ENCODE peak calls at places on chromosomes 12 and 14, in four cellular contexts. One of them, this sample, is unnamed.

GRCh38 chr12:26010293-26010821 is 51.9 kb downstream of the RASSF8 start:
- DNase-seq in K562: no peak
- DNase-seq in HepG2: no peak
- DNase-seq in GM12878: no peak
- DNase-seq in this sample: no peak

GRCh38 chr12:12007001-12007712 is 63.6 kb upstream of the BCL2L14 start:
- DNase-seq in K562: no peak
- DNase-seq in HepG2: no peak
- DNase-seq in GM12878: peak; percentile 59
- DNase-seq in this sample: no peak

GRCh38 chr12:62260733-62261683 is 804 bp downstream of the USP15 start:
- DNase-seq in HepG2: peak; percentile 47
- DNase-seq in GM12878: peak; percentile 73
- DNase-seq in K562: peak; percentile 69
- DNase-seq in this sample: no peak

GRCh38 chr14:96584199-96584906 is 82.2 kb downstream of the PAPOLA start:
- DNase-seq in GM12878: no peak
- DNase-seq in K562: peak; percentile 76
- DNase-seq in HepG2: peak; percentile 65
- DNase-seq in this sample: peak; percentile 86

GRCh38 chr14:85528882-85529585 is 910 bp upstream of the FLRT2 start:
- DNase-seq in HepG2: no peak
- DNase-seq in GM12878: no peak
- DNase-seq in K562: no peak
- DNase-seq in this sample: no peak

GRCh38 chr12:42977451-42978230 is 388.1 kb upstream of the PRICKLE1 start:
- DNase-seq in K562: no peak
- DNase-seq in HepG2: no peak
- DNase-seq in GM12878: no peak
- DNase-seq in this sample: no peak

GRCh38 chr12:57046947-57047890 is 2.7 kb downstream of the MYO1A start:
- DNase-seq in K562: no peak
- DNase-seq in GM12878: no peak
- DNase-seq in HepG2: no peak
- DNase-seq in this sample: no peak

GRCh38 chr12:90543393-90543792 is 411.6 kb downstream of the CCER1 start:
- DNase-seq in K562: no peak
- DNase-seq in HepG2: no peak
- DNase-seq in GM12878: no peak
- DNase-seq in this sample: no peak

GRCh38 chr14:95679995-95680735 is 6.1 kb upstream of the TCL1B start:
- DNase-seq in K562: no peak
- DNase-seq in HepG2: peak; percentile 21
- DNase-seq in GM12878: no peak
- DNase-seq in this sample: no peak

GRCh38 chr12:64203036-64203435 is 19.1 kb downstream of the KICS2 start:
- DNase-seq in GM12878: no peak
- DNase-seq in HepG2: no peak
- DNase-seq in K562: no peak
- DNase-seq in this sample: no peak

DNA sequence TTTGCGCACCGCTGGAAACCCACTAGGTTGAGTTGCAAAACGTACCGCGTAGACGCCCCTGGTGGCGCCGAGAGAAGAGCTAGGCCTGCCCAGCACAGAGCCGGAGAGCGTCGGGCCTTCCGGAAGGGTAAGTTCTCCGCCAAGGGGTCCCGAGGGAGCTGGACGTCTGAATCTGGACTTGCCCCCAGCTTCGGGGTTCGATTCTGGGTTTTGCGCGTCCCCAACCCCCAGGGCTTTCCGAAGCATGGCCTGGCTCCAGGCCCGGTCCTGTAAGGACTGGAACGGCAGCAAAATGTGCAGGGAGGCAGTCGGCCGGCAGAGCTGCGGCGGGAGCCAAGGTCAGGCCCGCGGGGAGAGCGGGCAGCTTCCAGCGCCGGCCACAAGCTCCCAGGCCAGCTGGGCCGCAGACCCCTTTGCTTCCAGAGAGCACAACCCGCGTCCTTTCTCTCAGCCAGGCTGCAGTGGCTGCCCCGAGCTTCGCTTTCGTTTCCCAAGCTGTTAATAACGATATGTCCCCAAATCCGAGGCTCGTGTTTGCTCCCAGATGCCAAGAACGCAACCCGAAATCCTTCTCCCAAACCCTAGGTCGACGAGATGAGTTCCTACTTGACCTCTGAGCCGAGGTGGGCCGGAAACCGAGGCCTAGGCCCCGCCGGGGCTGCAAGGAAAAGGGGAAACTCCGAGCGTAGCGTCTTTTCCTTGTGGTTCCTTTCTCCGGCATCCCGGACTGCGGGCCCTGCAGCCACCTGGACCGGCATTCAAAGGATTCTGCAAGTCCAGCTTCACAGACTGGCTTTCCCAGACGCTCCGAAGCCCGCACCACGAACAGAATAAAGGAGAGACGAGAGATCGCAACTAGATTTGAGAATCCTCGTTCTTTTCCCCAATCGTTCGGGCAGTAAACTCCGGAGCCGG is 3.2 kb upstream of the TBX5 start:
- DNase-seq in HepG2: no peak
- DNase-seq in GM12878: no peak
- DNase-seq in K562: no peak
- DNase-seq in this sample: peak; percentile 55
- TF ChIP-seq NR2C2 in HepG2: no peak
- TF ChIP-seq NR2C2 in GM12878: no peak
- TF ChIP-seq NR2C2 in K562: no peak
- TF ChIP-seq NR2C2 in this sample: no peak

GRCh38 chr14:20512139-20512905 is 7.0 kb downstream of the RNASE10 start:
- DNase-seq in GM12878: no peak
- DNase-seq in HepG2: no peak
- DNase-seq in K562: no peak
- DNase-seq in this sample: no peak

GRCh38 chr14:20503905-20504304 is 1.4 kb upstream of the RNASE10 start:
- DNase-seq in HepG2: no peak
- DNase-seq in GM12878: no peak
- DNase-seq in K562: no peak
- DNase-seq in this sample: no peak

DNA sequence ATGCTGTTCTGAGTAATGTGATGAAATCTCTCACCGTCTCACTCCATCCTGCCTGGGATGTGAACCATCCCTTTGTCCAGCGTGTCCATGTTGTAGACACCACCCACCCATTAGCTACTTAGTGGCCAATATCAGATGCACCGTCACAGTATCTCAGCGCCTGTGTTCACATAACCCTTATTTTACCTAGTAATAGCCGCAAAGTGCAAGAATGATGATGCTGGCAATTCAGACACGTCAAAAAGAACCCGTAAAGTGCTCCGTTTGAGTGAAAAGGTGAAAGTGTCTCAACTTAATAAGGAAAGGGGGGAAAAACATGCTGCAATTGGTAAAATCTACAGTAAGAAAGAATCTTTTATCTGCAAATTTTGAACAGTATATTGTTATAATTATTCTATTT is 3.0 kb downstream of the RNASE10 start:
- DNase-seq in K562: no peak
- DNase-seq in HepG2: no peak
- DNase-seq in GM12878: no peak
- DNase-seq in this sample: no peak
- TF ChIP-seq NR2C2 in K562: no peak
- TF ChIP-seq NR2C2 in HepG2: no peak
- TF ChIP-seq NR2C2 in GM12878: no peak
- TF ChIP-seq NR2C2 in this sample: no peak

DNA sequence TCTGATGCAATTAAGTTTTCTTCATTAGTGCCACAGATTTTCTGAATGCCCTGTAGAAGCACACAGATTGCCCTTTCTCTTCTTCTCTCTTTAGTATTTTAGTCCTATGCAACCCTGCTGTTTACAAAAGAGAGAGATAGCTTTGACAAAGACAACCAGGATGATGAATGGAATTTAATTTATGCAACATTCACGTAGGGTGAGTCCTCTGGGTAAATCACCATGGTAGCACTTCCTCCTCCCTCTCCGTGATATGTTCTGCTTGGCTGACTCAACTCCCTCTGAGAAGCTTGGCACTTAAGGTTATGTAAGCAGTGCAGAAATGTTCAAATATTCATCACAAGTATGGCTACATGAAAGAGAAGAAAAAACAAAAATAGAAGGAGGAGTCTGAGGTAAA is 400.9 kb upstream of the PDE3A start:
- DNase-seq in HepG2: no peak
- DNase-seq in GM12878: peak; percentile 19
- DNase-seq in K562: no peak
- DNase-seq in this sample: no peak
- TF ChIP-seq NR2C2 in HepG2: no peak
- TF ChIP-seq NR2C2 in GM12878: no peak
- TF ChIP-seq NR2C2 in K562: no peak
- TF ChIP-seq NR2C2 in this sample: no peak

DNA sequence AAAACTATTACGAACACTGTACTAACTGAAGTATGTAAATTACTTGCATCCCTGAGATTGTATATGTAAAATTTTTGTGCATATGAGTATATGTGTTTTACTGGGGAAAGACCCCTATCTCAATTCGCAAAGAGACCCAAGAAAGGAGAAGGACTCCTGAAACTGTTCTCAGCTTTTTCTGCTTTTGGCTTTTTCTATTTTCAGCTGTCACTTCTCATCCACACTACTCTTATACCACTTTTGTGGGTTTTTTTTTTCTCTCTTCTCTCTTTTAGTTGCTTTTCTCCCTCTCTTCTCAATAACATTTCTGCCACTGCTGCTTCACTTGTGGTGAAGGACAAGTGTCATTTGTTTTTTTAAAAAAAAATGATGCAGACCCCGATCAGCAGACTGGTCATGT is 39.8 kb downstream of the NIN start:
- DNase-seq in HepG2: no peak
- DNase-seq in GM12878: no peak
- DNase-seq in K562: no peak
- DNase-seq in this sample: no peak
- TF ChIP-seq NR2C2 in HepG2: no peak
- TF ChIP-seq NR2C2 in GM12878: no peak
- TF ChIP-seq NR2C2 in K562: no peak
- TF ChIP-seq NR2C2 in this sample: no peak

GRCh38 chr12:78795934-78796445 is 68.6 kb upstream of the SYT1 start:
- DNase-seq in K562: no peak
- DNase-seq in GM12878: no peak
- DNase-seq in HepG2: no peak
- DNase-seq in this sample: no peak

GRCh38 chr12:78802593-78802992 is 62.0 kb upstream of the SYT1 start:
- DNase-seq in GM12878: no peak
- DNase-seq in K562: no peak
- DNase-seq in HepG2: no peak
- DNase-seq in this sample: no peak

GRCh38 chr12:78797201-78797931 is 67.2 kb upstream of the SYT1 start:
- DNase-seq in HepG2: no peak
- DNase-seq in K562: no peak
- DNase-seq in GM12878: no peak
- DNase-seq in this sample: no peak

GRCh38 chr12:78804262-78804661 is 60.3 kb upstream of the SYT1 start:
- DNase-seq in K562: no peak
- DNase-seq in GM12878: no peak
- DNase-seq in HepG2: no peak
- DNase-seq in this sample: no peak

DNA sequence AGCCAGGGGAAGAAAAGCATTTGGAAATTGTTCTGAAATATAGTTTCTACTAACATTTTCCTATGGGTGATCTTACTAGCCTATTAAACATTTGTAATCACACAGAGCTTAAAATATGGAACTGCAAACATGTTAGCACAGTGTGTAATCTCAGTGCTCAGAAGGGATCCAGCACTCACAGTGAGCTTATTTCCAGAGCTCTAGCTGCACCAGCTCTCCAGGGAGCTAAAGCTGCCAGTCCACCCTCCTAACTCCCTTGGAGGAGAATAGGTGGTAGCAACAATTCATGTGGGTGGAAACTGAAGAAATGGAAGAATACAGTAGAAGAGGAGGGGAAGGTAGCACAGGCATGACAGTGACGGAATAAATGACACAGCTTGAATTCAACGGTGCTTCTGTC is 64.9 kb upstream of the SYT1 start:
- DNase-seq in K562: no peak
- DNase-seq in HepG2: no peak
- DNase-seq in GM12878: no peak
- DNase-seq in this sample: no peak
- TF ChIP-seq NR2C2 in K562: no peak
- TF ChIP-seq NR2C2 in HepG2: no peak
- TF ChIP-seq NR2C2 in GM12878: no peak
- TF ChIP-seq NR2C2 in this sample: no peak

DNA sequence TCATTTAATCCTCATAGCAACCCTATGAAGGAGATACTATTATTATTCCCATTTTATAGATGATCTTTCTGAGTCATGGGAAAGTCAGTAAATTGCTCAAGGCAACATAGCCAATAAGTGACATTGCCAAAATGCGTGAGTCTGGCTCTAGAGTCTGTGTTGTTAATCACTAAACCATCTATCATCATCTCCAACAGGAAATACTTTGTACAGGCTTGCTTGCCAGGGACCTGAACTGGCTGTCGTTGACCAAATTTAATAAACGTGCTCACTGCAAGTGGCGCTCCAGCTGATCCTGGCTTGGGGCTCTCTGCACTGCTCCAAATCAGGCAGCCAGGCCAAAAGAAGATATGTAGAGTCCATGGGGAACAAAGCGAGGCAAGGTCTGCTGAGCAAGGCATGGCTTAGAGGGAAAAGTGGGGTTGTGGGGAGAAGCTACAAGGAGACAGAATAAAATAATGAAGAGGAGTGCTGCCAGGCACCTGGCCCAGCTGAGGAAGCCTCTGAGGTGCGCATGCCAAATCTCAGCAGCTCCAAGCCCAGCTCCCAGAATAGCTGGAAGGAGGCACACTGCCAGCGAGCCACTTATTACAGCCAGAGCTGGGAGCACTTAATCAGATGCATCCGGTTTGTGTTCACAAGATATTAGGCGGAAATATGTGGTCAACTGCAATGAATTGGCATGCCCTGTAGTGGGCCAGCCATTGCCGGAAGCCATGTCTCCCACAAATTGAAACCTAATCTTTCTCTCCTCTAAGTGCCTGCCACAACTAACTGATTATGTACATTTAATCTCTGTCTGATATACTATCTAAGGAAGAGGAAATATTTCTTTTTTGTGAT is 43.3 kb upstream of the PTPRO start:
- DNase-seq in K562: no peak
- DNase-seq in GM12878: no peak
- DNase-seq in HepG2: no peak
- DNase-seq in this sample: no peak
- TF ChIP-seq NR2C2 in K562: no peak
- TF ChIP-seq NR2C2 in GM12878: no peak
- TF ChIP-seq NR2C2 in HepG2: no peak
- TF ChIP-seq NR2C2 in this sample: no peak

GRCh38 chr14:67111031-67111430 is 78.2 kb upstream of the GARIN2 start:
- DNase-seq in K562: no peak
- DNase-seq in GM12878: no peak
- DNase-seq in HepG2: no peak
- DNase-seq in this sample: no peak
- TF ChIP-seq NR2C2 in K562: no peak
- TF ChIP-seq NR2C2 in GM12878: no peak
- TF ChIP-seq NR2C2 in HepG2: no peak
- TF ChIP-seq NR2C2 in this sample: no peak